ENCODE peak calls at places on chromosomes 7 and 10, in seven cellular contexts. O is IMR-90, W is natural killer cell, Z is tibial nerve, P is heart left ventricle, N is mesothelial cell of epicardium, M is endothelial cell. D is an unnamed sample.

GRCh38 chr7:74365320-74366022 is 76.3 kb downstream of the CLIP2 start:
- DNase-seq in O (peak; percentile 43), W (no peak), Z (peak; percentile 24), P (peak; percentile 62), N (no peak), M (peak; percentile 41), D (peak; percentile 68)

GRCh38 chr7:158395349-158395748 is 192.3 kb downstream of the PTPRN2 start:
- DNase-seq in O (no peak), W (no peak), Z (no peak), P (no peak), N (no peak), M (no peak), D (no peak)

GRCh38 chr10:62244785-62245595 is 23.7 kb downstream of the RTKN2 start:
- DNase-seq in O (peak; percentile 83), W (no peak), Z (no peak), P (peak; percentile 56), N (no peak), M (peak; percentile 31), D (no peak)

GRCh38 chr10:61828034-61828433 is 73.5 kb upstream of the ARID5B start:
- DNase-seq in O (no peak), W (no peak), Z (no peak), P (no peak), N (no peak), M (no peak), D (no peak)

GRCh38 chr7:158754746-158755444 is 50.3 kb upstream of the NCAPG2 start:
- DNase-seq in O (peak; percentile 14), W (no peak), Z (no peak), P (no peak), N (no peak), M (no peak), D (no peak)

GRCh38 chr10:116027355-116027754 is 245.7 kb downstream of the GFRA1 start:
- DNase-seq in O (no peak), W (no peak), Z (no peak), P (no peak), N (no peak), M (no peak), D (no peak)

GRCh38 chr7:116172353-116172752 is 38.0 kb upstream of the TES start:
- DNase-seq in O (peak; percentile 65), W (no peak), Z (no peak), P (no peak), N (no peak), M (no peak), D (no peak)

GRCh38 chr10:31650010-31650409 is 278.6 kb downstream of the ARHGAP12 start:
- DNase-seq in O (peak; percentile 92), W (no peak), Z (peak; percentile 70), P (peak; percentile 87), N (peak; percentile 55), M (no peak), D (peak; percentile 95)

DNA sequence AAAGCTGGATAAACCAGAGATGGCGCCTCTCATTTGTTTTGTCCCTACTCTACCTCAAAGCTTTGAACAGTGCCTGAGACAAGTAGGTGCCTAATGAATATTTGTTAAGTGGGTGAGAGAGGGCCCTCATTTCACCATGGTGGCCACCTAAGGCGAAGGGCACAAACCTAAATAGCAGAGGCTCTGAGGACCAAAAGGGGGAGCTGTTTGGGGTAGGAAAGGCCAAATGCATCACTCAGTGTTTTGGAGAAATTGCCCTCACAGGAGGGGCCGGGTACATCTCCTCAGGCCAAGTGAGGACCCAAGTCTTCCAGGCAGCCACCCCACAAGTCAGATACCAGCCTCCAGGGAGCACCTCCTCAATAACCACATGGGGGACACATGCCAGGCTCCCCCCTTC is 14.0 kb downstream of the IMPDH1 start:
- DNase-seq in O (no peak), W (no peak), Z (no peak), P (no peak), N (no peak), M (no peak), D (no peak)
- TF ChIP-seq CTCF in O (no peak), W (no peak), Z (no peak), P (no peak), N (no peak), M (no peak), D (no peak)

GRCh38 chr10:91636892-91637291 is 4.0 kb upstream of the PPP1R3C start:
- DNase-seq in O (no peak), W (no peak), Z (no peak), P (no peak), N (no peak), M (no peak), D (no peak)

GRCh38 chr10:91634898-91635297 is 2.0 kb upstream of the PPP1R3C start:
- DNase-seq in O (no peak), W (no peak), Z (no peak), P (no peak), N (no peak), M (no peak), D (no peak)

GRCh38 chr10:91634246-91634645 is 1.4 kb upstream of the PPP1R3C start:
- DNase-seq in O (no peak), W (no peak), Z (no peak), P (no peak), N (no peak), M (no peak), D (no peak)

GRCh38 chr10:91632671-91633550 is at the start of gene PPP1R3C:
- DNase-seq in O (peak; percentile 92), W (no peak), Z (peak; percentile 69), P (peak; percentile 90), N (peak; percentile 72), M (peak; percentile 58), D (peak; percentile 98)

DNA sequence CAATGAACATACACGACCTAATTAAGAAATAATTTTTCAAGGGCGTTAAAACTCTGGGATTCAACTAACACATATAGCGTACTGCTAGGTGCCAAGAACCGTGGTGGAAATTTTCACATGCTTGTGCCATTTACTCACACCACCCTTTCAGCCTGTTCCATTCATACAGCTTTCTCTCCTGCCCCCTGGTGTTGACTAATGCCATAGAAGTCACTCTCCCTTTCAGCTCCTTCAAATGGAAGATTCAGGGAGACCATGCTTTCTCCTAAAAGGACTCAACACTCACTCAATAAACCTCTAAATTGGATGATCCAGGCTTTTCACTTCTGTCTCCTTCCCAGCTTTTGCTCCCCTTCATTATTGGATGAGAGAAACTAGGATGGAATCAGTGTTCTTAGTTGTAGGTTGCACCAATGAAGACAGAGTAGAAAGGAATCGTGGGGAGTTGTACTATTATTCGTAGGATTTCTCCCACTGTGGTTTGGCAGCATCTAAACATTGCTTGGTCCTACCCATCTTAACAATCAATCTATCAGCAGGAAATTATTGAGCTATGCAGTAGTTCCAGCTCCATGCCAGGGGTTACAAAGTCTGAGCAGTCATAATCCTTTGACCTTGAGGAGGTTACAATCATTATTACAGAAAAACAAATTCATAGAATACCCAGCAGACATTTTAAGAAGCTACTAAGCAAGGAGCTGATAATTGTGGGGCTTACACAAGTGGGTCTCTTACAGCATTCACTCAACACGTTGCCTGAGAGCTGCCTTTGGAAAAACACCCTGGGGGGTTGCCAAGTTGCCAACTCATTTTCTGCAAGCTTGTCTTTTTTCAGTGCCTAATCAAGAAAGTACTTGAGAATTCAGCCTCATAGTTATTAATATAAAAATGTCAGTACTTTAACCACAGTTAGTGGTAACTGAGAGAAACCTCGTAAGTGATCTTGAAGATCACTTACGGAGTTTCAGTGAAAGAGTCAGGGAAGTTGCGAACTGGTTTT is 2.8 kb upstream of the PPP1R3C start:
- DNase-seq in O (peak; percentile 81), W (no peak), Z (peak; percentile 30), P (peak; percentile 75), N (peak; percentile 53), M (peak; percentile 70), D (peak; percentile 78)
- TF ChIP-seq CTCF in O (peak; percentile 82), W (peak; percentile 18), Z (peak; percentile 52), P (peak; percentile 67), N (peak; percentile 65), M (peak; percentile 64), D (peak; percentile 75)

DNA sequence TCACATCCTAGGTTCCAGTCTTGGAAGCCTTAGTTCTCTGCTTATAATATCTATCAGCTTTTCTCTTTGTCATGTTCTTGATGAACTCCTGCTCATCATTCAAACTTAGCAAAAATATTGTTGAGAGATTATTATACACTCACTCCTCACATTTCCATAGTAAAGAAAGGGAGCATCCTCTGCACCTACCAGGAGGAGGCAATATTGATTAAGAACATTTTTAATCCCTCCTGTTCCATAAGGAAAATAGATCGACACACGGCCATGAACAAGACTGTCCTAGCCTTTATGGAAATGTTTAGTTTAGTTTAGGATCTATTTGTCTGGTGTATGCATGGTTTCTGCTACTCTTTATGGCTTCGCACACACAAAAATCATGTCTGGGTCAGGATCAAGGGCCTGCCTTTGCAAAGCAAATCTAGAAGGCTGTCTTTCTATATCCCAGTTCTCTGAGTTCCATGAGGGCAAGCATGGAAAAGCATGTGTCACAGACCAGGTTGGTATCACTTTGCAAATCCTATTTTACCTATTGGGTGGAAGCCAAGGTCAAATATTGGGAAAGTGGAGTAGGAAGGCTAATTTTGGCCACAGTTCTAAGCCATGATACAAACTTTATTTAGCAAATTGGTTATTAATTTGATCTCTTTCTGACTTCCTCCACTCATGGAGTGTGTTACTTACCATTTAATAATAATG is 164.4 kb downstream of the MDFIC start:
- DNase-seq in O (no peak), W (no peak), Z (no peak), P (no peak), N (no peak), M (no peak), D (no peak)
- TF ChIP-seq CTCF in O (no peak), W (no peak), Z (no peak), P (no peak), N (no peak), M (no peak), D (no peak)

GRCh38 chr10:74415440-74415839 is 264.4 kb downstream of the ADK start:
- DNase-seq in O (no peak), W (no peak), Z (no peak), P (no peak), N (no peak), M (no peak), D (no peak)

GRCh38 chr10:74418285-74418872 is 267.4 kb downstream of the ADK start:
- DNase-seq in O (no peak), W (no peak), Z (no peak), P (no peak), N (no peak), M (no peak), D (no peak)

GRCh38 chr10:74417397-74417796 is 266.4 kb downstream of the ADK start:
- DNase-seq in O (no peak), W (no peak), Z (no peak), P (no peak), N (no peak), M (no peak), D (no peak)

GRCh38 chr10:74424565-74424964 is 273.5 kb downstream of the ADK start:
- DNase-seq in O (no peak), W (no peak), Z (no peak), P (no peak), N (no peak), M (no peak), D (no peak)

DNA sequence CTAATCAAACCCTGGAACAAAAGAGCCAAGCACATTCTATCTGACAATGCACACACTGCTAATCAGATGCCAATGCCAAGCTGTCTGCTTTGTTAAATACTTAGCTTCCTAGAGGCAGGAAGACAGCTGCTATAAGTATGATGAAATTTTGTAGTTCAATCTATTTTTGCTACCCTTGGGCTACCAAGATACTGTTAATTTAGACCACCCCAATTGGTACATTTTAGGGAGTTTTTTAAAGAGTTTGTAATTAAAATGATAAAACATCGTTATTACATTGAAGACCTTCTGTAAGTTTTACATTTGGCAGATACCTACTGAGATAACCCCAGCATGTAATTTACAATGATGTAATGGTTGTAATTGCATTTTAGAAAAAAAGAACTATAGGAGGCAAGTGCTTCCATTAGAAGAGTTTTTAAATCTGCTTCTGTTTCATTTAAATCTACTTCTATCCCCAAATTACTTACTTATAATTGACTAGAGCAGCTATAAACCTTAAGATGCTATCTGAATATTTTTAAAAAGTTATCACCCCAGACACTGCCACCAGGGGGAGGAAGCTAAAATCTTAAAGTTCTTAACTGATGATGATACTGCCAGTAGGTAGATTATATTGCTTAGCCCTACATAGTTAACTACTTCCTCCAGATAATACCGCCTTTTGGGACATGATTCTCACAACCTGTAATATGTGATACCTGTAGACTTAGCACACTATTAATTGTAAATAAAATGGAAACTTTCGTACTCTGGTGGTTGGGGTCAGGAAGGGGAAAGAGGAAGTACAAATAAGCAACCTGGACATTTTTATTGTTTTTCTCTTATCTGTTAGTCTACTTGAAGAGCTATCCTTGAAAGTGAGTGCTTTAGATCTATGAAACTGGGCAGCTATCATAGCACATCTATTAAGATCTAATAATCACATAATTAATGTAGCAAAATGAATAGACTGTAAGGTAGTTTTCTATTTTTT is 268.8 kb downstream of the ADK start:
- DNase-seq in O (peak; percentile 19), W (no peak), Z (no peak), P (no peak), N (no peak), M (peak; percentile 18), D (no peak)
- TF ChIP-seq CTCF in O (peak; percentile 39), W (peak; percentile 69), Z (peak; percentile 18), P (no peak), N (peak; percentile 74), M (peak; percentile 79), D (peak; percentile 17)

D was measured in tibial artery.